ENCODE peak calls at places on chromosome 10, in six cellular contexts. One of them, this sample, is unnamed.
A peak's percentile ranks its signal among the peaks of the same experiment; 100 is the strongest.

GRCh38 chr10:14879801-14880193 is 1.1 kb downstream of the SUV39H2 start:
- DNase-seq in naive B cell: no peak
- DNase-seq in activated naive CD4-positive, alpha-beta T cell treated with anti-CD3 and anti-CD28 coated beads, Interleukin-2, amount 10 ng/mL, durations not matched to agents 7 days and 5 days: no peak
- DNase-seq in T-helper 2 cell: peak; percentile 22
- DNase-seq in activated effector memory CD4-positive, alpha-beta T cell treated with anti-CD3 and anti-CD28 coated beads, Interleukin-2, amount 50 U/mL, for 16 hours: no peak
- DNase-seq in caudate nucleus: no peak
- DNase-seq in this sample: no peak

GRCh38 chr10:1629326-1630036 is 107.8 kb downstream of the ADARB2 start:
- DNase-seq in T-helper 2 cell: no peak
- DNase-seq in activated effector memory CD4-positive, alpha-beta T cell treated with anti-CD3 and anti-CD28 coated beads, Interleukin-2, amount 50 U/mL, for 16 hours: no peak
- DNase-seq in caudate nucleus: no peak
- DNase-seq in activated naive CD4-positive, alpha-beta T cell treated with anti-CD3 and anti-CD28 coated beads, Interleukin-2, amount 10 ng/mL, durations not matched to agents 7 days and 5 days: no peak
- DNase-seq in naive B cell: no peak
- DNase-seq in this sample: no peak

GRCh38 chr10:14971867-14972448 is 12.8 kb downstream of the MEIG1 start:
- DNase-seq in caudate nucleus: no peak
- DNase-seq in activated naive CD4-positive, alpha-beta T cell treated with anti-CD3 and anti-CD28 coated beads, Interleukin-2, amount 10 ng/mL, durations not matched to agents 7 days and 5 days: peak; percentile 71
- DNase-seq in T-helper 2 cell: peak; percentile 54
- DNase-seq in activated effector memory CD4-positive, alpha-beta T cell treated with anti-CD3 and anti-CD28 coated beads, Interleukin-2, amount 50 U/mL, for 16 hours: peak; percentile 79
- DNase-seq in naive B cell: peak; percentile 42
- DNase-seq in this sample: no peak

GRCh38 chr10:93376372-93377296 is 105.5 kb downstream of the MYOF start:
- DNase-seq in activated effector memory CD4-positive, alpha-beta T cell treated with anti-CD3 and anti-CD28 coated beads, Interleukin-2, amount 50 U/mL, for 16 hours: no peak
- DNase-seq in T-helper 2 cell: peak; percentile 76
- DNase-seq in caudate nucleus: no peak
- DNase-seq in naive B cell: peak; percentile 58
- DNase-seq in activated naive CD4-positive, alpha-beta T cell treated with anti-CD3 and anti-CD28 coated beads, Interleukin-2, amount 10 ng/mL, durations not matched to agents 7 days and 5 days: peak; percentile 48
- DNase-seq in this sample: peak; percentile 44

GRCh38 chr10:26737730-26738129 is 40.2 kb downstream of the PDSS1 start:
- DNase-seq in activated effector memory CD4-positive, alpha-beta T cell treated with anti-CD3 and anti-CD28 coated beads, Interleukin-2, amount 50 U/mL, for 16 hours: peak; percentile 71
- DNase-seq in activated naive CD4-positive, alpha-beta T cell treated with anti-CD3 and anti-CD28 coated beads, Interleukin-2, amount 10 ng/mL, durations not matched to agents 7 days and 5 days: no peak
- DNase-seq in T-helper 2 cell: peak; percentile 84
- DNase-seq in caudate nucleus: no peak
- DNase-seq in naive B cell: peak; percentile 39
- DNase-seq in this sample: no peak

GRCh38 chr10:99659868-99660366 is 608 bp downstream of the ENTPD7 start:
- DNase-seq in T-helper 2 cell: no peak
- DNase-seq in activated naive CD4-positive, alpha-beta T cell treated with anti-CD3 and anti-CD28 coated beads, Interleukin-2, amount 10 ng/mL, durations not matched to agents 7 days and 5 days: peak; percentile 20
- DNase-seq in naive B cell: no peak
- DNase-seq in activated effector memory CD4-positive, alpha-beta T cell treated with anti-CD3 and anti-CD28 coated beads, Interleukin-2, amount 50 U/mL, for 16 hours: no peak
- DNase-seq in caudate nucleus: no peak
- DNase-seq in this sample: no peak

GRCh38 chr10:103465411-103466179 is 6.9 kb upstream of the CALHM1 start:
- DNase-seq in naive B cell: no peak
- DNase-seq in caudate nucleus: no peak
- DNase-seq in T-helper 2 cell: no peak
- DNase-seq in activated naive CD4-positive, alpha-beta T cell treated with anti-CD3 and anti-CD28 coated beads, Interleukin-2, amount 10 ng/mL, durations not matched to agents 7 days and 5 days: no peak
- DNase-seq in activated effector memory CD4-positive, alpha-beta T cell treated with anti-CD3 and anti-CD28 coated beads, Interleukin-2, amount 50 U/mL, for 16 hours: no peak
- DNase-seq in this sample: no peak

GRCh38 chr10:13740416-13740815 is 153.7 kb downstream of the PRPF18 start:
- DNase-seq in caudate nucleus: no peak
- DNase-seq in activated effector memory CD4-positive, alpha-beta T cell treated with anti-CD3 and anti-CD28 coated beads, Interleukin-2, amount 50 U/mL, for 16 hours: no peak
- DNase-seq in activated naive CD4-positive, alpha-beta T cell treated with anti-CD3 and anti-CD28 coated beads, Interleukin-2, amount 10 ng/mL, durations not matched to agents 7 days and 5 days: no peak
- DNase-seq in naive B cell: no peak
- DNase-seq in T-helper 2 cell: no peak
- DNase-seq in this sample: no peak

GRCh38 chr10:15605740-15606369 is 113.9 kb downstream of the ITGA8 start:
- DNase-seq in naive B cell: no peak
- DNase-seq in T-helper 2 cell: no peak
- DNase-seq in caudate nucleus: no peak
- DNase-seq in activated effector memory CD4-positive, alpha-beta T cell treated with anti-CD3 and anti-CD28 coated beads, Interleukin-2, amount 50 U/mL, for 16 hours: no peak
- DNase-seq in activated naive CD4-positive, alpha-beta T cell treated with anti-CD3 and anti-CD28 coated beads, Interleukin-2, amount 10 ng/mL, durations not matched to agents 7 days and 5 days: no peak
- DNase-seq in this sample: no peak

GRCh38 chr10:63614371-63614891 is 93.2 kb downstream of the REEP3 start:
- DNase-seq in activated effector memory CD4-positive, alpha-beta T cell treated with anti-CD3 and anti-CD28 coated beads, Interleukin-2, amount 50 U/mL, for 16 hours: no peak
- DNase-seq in T-helper 2 cell: no peak
- DNase-seq in caudate nucleus: no peak
- DNase-seq in activated naive CD4-positive, alpha-beta T cell treated with anti-CD3 and anti-CD28 coated beads, Interleukin-2, amount 10 ng/mL, durations not matched to agents 7 days and 5 days: no peak
- DNase-seq in naive B cell: no peak
- DNase-seq in this sample: peak; percentile 37

GRCh38 chr10:75058142-75058541 is 53.3 kb upstream of the SAMD8 start:
- DNase-seq in activated naive CD4-positive, alpha-beta T cell treated with anti-CD3 and anti-CD28 coated beads, Interleukin-2, amount 10 ng/mL, durations not matched to agents 7 days and 5 days: no peak
- DNase-seq in activated effector memory CD4-positive, alpha-beta T cell treated with anti-CD3 and anti-CD28 coated beads, Interleukin-2, amount 50 U/mL, for 16 hours: no peak
- DNase-seq in caudate nucleus: no peak
- DNase-seq in T-helper 2 cell: no peak
- DNase-seq in naive B cell: no peak
- DNase-seq in this sample: no peak

GRCh38 chr10:58937423-58937822 is 239.0 kb upstream of the PHYHIPL start:
- DNase-seq in caudate nucleus: no peak
- DNase-seq in activated effector memory CD4-positive, alpha-beta T cell treated with anti-CD3 and anti-CD28 coated beads, Interleukin-2, amount 50 U/mL, for 16 hours: no peak
- DNase-seq in activated naive CD4-positive, alpha-beta T cell treated with anti-CD3 and anti-CD28 coated beads, Interleukin-2, amount 10 ng/mL, durations not matched to agents 7 days and 5 days: no peak
- DNase-seq in T-helper 2 cell: no peak
- DNase-seq in naive B cell: no peak
- DNase-seq in this sample: no peak

GRCh38 chr10:71362141-71362540 is 34.6 kb upstream of the CDH23 start:
- DNase-seq in activated effector memory CD4-positive, alpha-beta T cell treated with anti-CD3 and anti-CD28 coated beads, Interleukin-2, amount 50 U/mL, for 16 hours: no peak
- DNase-seq in activated naive CD4-positive, alpha-beta T cell treated with anti-CD3 and anti-CD28 coated beads, Interleukin-2, amount 10 ng/mL, durations not matched to agents 7 days and 5 days: no peak
- DNase-seq in caudate nucleus: no peak
- DNase-seq in T-helper 2 cell: no peak
- DNase-seq in naive B cell: no peak
- DNase-seq in this sample: no peak

GRCh38 chr10:72379062-72379461 is 24.3 kb upstream of the DNAJB12 start:
- DNase-seq in naive B cell: no peak
- DNase-seq in caudate nucleus: no peak
- DNase-seq in T-helper 2 cell: peak; percentile 32
- DNase-seq in activated effector memory CD4-positive, alpha-beta T cell treated with anti-CD3 and anti-CD28 coated beads, Interleukin-2, amount 50 U/mL, for 16 hours: no peak
- DNase-seq in activated naive CD4-positive, alpha-beta T cell treated with anti-CD3 and anti-CD28 coated beads, Interleukin-2, amount 10 ng/mL, durations not matched to agents 7 days and 5 days: no peak
- DNase-seq in this sample: no peak

GRCh38 chr10:80413152-80413996 is 5.0 kb downstream of the PRXL2A start:
- DNase-seq in naive B cell: no peak
- DNase-seq in activated effector memory CD4-positive, alpha-beta T cell treated with anti-CD3 and anti-CD28 coated beads, Interleukin-2, amount 50 U/mL, for 16 hours: no peak
- DNase-seq in caudate nucleus: no peak
- DNase-seq in T-helper 2 cell: no peak
- DNase-seq in activated naive CD4-positive, alpha-beta T cell treated with anti-CD3 and anti-CD28 coated beads, Interleukin-2, amount 10 ng/mL, durations not matched to agents 7 days and 5 days: no peak
- DNase-seq in this sample: peak; percentile 34

GRCh38 chr10:122139226-122139625 is 131.9 kb upstream of the BTBD16 start:
- DNase-seq in naive B cell: no peak
- DNase-seq in activated effector memory CD4-positive, alpha-beta T cell treated with anti-CD3 and anti-CD28 coated beads, Interleukin-2, amount 50 U/mL, for 16 hours: no peak
- DNase-seq in T-helper 2 cell: no peak
- DNase-seq in activated naive CD4-positive, alpha-beta T cell treated with anti-CD3 and anti-CD28 coated beads, Interleukin-2, amount 10 ng/mL, durations not matched to agents 7 days and 5 days: no peak
- DNase-seq in caudate nucleus: no peak
- DNase-seq in this sample: no peak

GRCh38 chr10:83533290-83533689 is 606.0 kb upstream of the GHITM start:
- DNase-seq in activated naive CD4-positive, alpha-beta T cell treated with anti-CD3 and anti-CD28 coated beads, Interleukin-2, amount 10 ng/mL, durations not matched to agents 7 days and 5 days: no peak
- DNase-seq in naive B cell: no peak
- DNase-seq in T-helper 2 cell: no peak
- DNase-seq in caudate nucleus: no peak
- DNase-seq in activated effector memory CD4-positive, alpha-beta T cell treated with anti-CD3 and anti-CD28 coated beads, Interleukin-2, amount 50 U/mL, for 16 hours: no peak
- DNase-seq in this sample: no peak

GRCh38 chr10:474406-474805 is 215.1 kb downstream of the DIP2C start:
- DNase-seq in activated naive CD4-positive, alpha-beta T cell treated with anti-CD3 and anti-CD28 coated beads, Interleukin-2, amount 10 ng/mL, durations not matched to agents 7 days and 5 days: no peak
- DNase-seq in activated effector memory CD4-positive, alpha-beta T cell treated with anti-CD3 and anti-CD28 coated beads, Interleukin-2, amount 50 U/mL, for 16 hours: no peak
- DNase-seq in T-helper 2 cell: no peak
- DNase-seq in naive B cell: no peak
- DNase-seq in caudate nucleus: no peak
- DNase-seq in this sample: no peak

GRCh38 chr10:78255796-78256638 is 222.4 kb downstream of the RPS24 start:
- DNase-seq in naive B cell: no peak
- DNase-seq in activated naive CD4-positive, alpha-beta T cell treated with anti-CD3 and anti-CD28 coated beads, Interleukin-2, amount 10 ng/mL, durations not matched to agents 7 days and 5 days: no peak
- DNase-seq in T-helper 2 cell: no peak
- DNase-seq in caudate nucleus: no peak
- DNase-seq in activated effector memory CD4-positive, alpha-beta T cell treated with anti-CD3 and anti-CD28 coated beads, Interleukin-2, amount 50 U/mL, for 16 hours: no peak
- DNase-seq in this sample: no peak

GRCh38 chr10:86599041-86599440 is 55.3 kb upstream of the OPN4 start:
- DNase-seq in activated naive CD4-positive, alpha-beta T cell treated with anti-CD3 and anti-CD28 coated beads, Interleukin-2, amount 10 ng/mL, durations not matched to agents 7 days and 5 days: no peak
- DNase-seq in naive B cell: no peak
- DNase-seq in activated effector memory CD4-positive, alpha-beta T cell treated with anti-CD3 and anti-CD28 coated beads, Interleukin-2, amount 50 U/mL, for 16 hours: no peak
- DNase-seq in caudate nucleus: no peak
- DNase-seq in T-helper 2 cell: no peak
- DNase-seq in this sample: no peak

GRCh38 chr10:3828404-3829192 is 43.6 kb upstream of the KLF6 start:
- DNase-seq in T-helper 2 cell: peak; percentile 82
- DNase-seq in activated naive CD4-positive, alpha-beta T cell treated with anti-CD3 and anti-CD28 coated beads, Interleukin-2, amount 10 ng/mL, durations not matched to agents 7 days and 5 days: peak; percentile 46
- DNase-seq in caudate nucleus: no peak
- DNase-seq in activated effector memory CD4-positive, alpha-beta T cell treated with anti-CD3 and anti-CD28 coated beads, Interleukin-2, amount 50 U/mL, for 16 hours: peak; percentile 80
- DNase-seq in naive B cell: no peak
- DNase-seq in this sample: no peak

GRCh38 chr10:59563506-59563905 is 146.1 kb downstream of the SLC16A9 start:
- DNase-seq in naive B cell: no peak
- DNase-seq in caudate nucleus: no peak
- DNase-seq in T-helper 2 cell: no peak
- DNase-seq in activated naive CD4-positive, alpha-beta T cell treated with anti-CD3 and anti-CD28 coated beads, Interleukin-2, amount 10 ng/mL, durations not matched to agents 7 days and 5 days: no peak
- DNase-seq in activated effector memory CD4-positive, alpha-beta T cell treated with anti-CD3 and anti-CD28 coated beads, Interleukin-2, amount 50 U/mL, for 16 hours: no peak
- DNase-seq in this sample: no peak

GRCh38 chr10:132787253-132788179 is 1.6 kb upstream of the NKX6-2 start:
- DNase-seq in activated effector memory CD4-positive, alpha-beta T cell treated with anti-CD3 and anti-CD28 coated beads, Interleukin-2, amount 50 U/mL, for 16 hours: no peak
- DNase-seq in T-helper 2 cell: no peak
- DNase-seq in naive B cell: no peak
- DNase-seq in activated naive CD4-positive, alpha-beta T cell treated with anti-CD3 and anti-CD28 coated beads, Interleukin-2, amount 10 ng/mL, durations not matched to agents 7 days and 5 days: no peak
- DNase-seq in caudate nucleus: no peak
- DNase-seq in this sample: no peak

GRCh38 chr10:82378146-82378545 is 503.2 kb downstream of the NRG3 start:
- DNase-seq in caudate nucleus: no peak
- DNase-seq in T-helper 2 cell: no peak
- DNase-seq in activated effector memory CD4-positive, alpha-beta T cell treated with anti-CD3 and anti-CD28 coated beads, Interleukin-2, amount 50 U/mL, for 16 hours: no peak
- DNase-seq in naive B cell: no peak
- DNase-seq in activated naive CD4-positive, alpha-beta T cell treated with anti-CD3 and anti-CD28 coated beads, Interleukin-2, amount 10 ng/mL, durations not matched to agents 7 days and 5 days: no peak
- DNase-seq in this sample: peak; percentile 19